ENCODE peak calls at places on chromosome 14, in nine cellular contexts. M is mammary epithelial cell, Z is RWPE1, H is GM23248, B is Peyer's patch, E is ovary, S is right atrium auricular region, N is transverse colon, G is tibial artery. L is an unnamed sample.

GRCh38 chr14:55097894-55098560 is 31.0 kb upstream of the LGALS3 start:
- DNase-seq in B (no peak), M (peak), Z (no peak), E (no peak), G (peak), S (no peak), H (peak), N (peak), L (no peak)

GRCh38 chr14:65993103-65993502 is 493.1 kb upstream of the CCDC196 start:
- DNase-seq in Z (no peak), H (no peak), E (no peak), M (peak), N (no peak), B (no peak), S (no peak), G (no peak), L (peak)

GRCh38 chr14:78835052-78835451 is 664.9 kb downstream of the NRXN3 start:
- DNase-seq in M (no peak), N (no peak), G (no peak), E (no peak), S (no peak), B (no peak), Z (no peak), H (no peak), L (no peak)

GRCh38 chr14:34069854-34070582 is 119.1 kb upstream of the EGLN3 start:
- DNase-seq in M (no peak), H (no peak), S (no peak), Z (no peak), G (no peak), E (no peak), N (no peak), B (no peak), L (no peak)

GRCh38 chr14:90850487-90850886 is 34.3 kb upstream of the TTC7B start:
- DNase-seq in M (peak), G (no peak), H (no peak), S (no peak), E (no peak), Z (peak), N (no peak), B (no peak), L (no peak)

GRCh38 chr14:21014761-21015190 is 10.1 kb downstream of the NDRG2 start:
- DNase-seq in S (peak), B (peak), Z (peak), M (peak), G (peak), N (peak), H (peak), E (peak), L (peak)

GRCh38 chr14:61719344-61720301 is 24.3 kb downstream of the HIF1A start:
- DNase-seq in N (no peak), G (no peak), H (no peak), Z (no peak), B (no peak), E (no peak), S (no peak), M (no peak), L (no peak)

GRCh38 chr14:103872492-103873113 is 25.2 kb upstream of the PPP1R13B start:
- DNase-seq in E (no peak), B (no peak), M (no peak), G (no peak), N (no peak), S (no peak), H (no peak), Z (no peak), L (no peak)

GRCh38 chr14:70188608-70189540 is at the start of gene SLC8A3:
- DNase-seq in S (no peak), E (no peak), H (peak), Z (peak), N (no peak), M (peak), G (no peak), B (peak), L (no peak)

GRCh38 chr14:71300474-71301359 is 393.5 kb downstream of the PCNX1 start:
- DNase-seq in S (no peak), B (no peak), N (no peak), M (no peak), G (no peak), H (peak), E (no peak), Z (no peak), L (no peak)

GRCh38 chr14:73759183-73759713 is 45.1 kb upstream of the PNMA1 start:
- DNase-seq in H (peak), G (peak), E (peak), M (no peak), B (peak), N (peak), Z (no peak), S (peak), L (no peak)

GRCh38 chr14:34043627-34044372 is 92.9 kb upstream of the EGLN3 start:
- DNase-seq in Z (peak), B (peak), H (peak), N (no peak), M (peak), S (no peak), E (no peak), G (no peak), L (peak)

GRCh38 chr14:34920339-34920738 is 45.2 kb upstream of the BAZ1A start:
- DNase-seq in B (no peak), H (no peak), N (no peak), Z (no peak), S (no peak), G (no peak), E (no peak), M (no peak), L (no peak)

DNA sequence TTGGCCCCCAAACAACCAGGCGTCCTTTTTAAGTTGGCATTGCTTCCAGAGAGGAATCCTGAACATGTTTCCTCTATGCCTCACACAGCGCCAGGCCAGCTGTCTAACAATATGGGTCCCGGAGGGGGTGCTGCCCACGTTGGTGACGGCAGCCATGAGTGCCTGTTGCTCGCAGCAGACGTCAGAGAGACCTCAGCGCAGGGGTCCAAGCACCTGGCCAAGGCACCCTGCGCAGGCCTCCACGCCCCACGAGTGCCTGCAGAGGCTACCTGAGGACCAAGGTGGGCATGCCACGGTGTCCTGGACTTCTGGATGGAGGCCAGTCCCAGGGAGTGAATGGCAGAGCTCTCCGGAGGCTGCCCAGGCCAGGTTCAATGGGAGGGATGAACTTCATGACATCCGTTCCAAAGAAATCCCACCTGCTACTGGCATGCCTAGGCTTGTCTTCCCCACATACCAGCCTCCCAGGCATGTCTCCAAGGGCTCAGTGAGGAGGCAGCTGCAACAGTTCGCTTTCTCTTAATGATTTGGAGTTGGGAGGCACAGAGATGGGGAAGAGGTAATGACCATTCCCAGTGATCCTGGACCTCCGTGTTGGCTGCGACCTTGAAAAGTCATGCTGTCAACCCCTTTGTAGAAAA is 11.6 kb upstream of the FOXN3 start:
- DNase-seq in H (peak), M (peak), G (peak), Z (peak), S (no peak), N (no peak), B (no peak), E (peak), L (no peak)
- H3K27ac ChIP-seq in H (peak), M (peak), G (peak), Z (peak), S (peak), N (peak), B (peak), E (peak), L (peak)

DNA sequence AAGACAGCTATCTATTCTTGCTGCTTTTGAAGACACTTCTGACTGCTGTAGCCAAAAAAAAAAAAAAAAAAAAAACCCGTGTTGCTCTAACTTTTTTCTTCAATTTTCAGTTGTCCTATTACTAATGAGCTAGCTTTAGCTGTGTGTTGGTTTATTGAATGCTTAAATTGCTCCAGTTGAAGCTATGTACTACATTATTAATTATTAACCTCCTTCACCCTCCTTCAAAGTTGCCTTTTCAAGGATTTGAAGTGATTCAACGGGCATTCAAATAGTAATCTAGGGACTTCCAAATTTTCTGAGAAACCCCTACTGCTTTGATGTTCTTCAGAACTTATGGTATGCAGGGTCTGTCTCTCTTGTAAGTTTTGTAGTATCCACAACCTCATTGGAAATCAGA is 554.4 kb upstream of the FLRT2 start:
- DNase-seq in E (no peak), B (no peak), N (no peak), S (no peak), H (no peak), G (no peak), M (no peak), Z (no peak), L (no peak)
- H3K27ac ChIP-seq in E (no peak), B (no peak), N (no peak), S (no peak), H (no peak), G (no peak), M (peak), Z (no peak), L (no peak)

DNA sequence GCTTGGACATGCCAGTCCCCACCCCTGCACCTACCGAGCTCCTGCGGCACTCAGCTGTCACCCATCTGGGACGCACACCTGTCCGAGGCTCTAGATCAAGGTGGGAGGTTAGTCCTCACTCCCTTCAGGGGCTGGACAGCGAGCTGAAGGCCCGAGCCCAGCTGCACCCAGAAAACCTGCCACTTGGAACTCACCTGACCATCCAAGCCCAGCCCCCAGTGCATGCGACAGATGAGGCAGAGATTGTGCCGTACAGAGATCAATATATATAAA is 3.0 kb downstream of the ANKRD9 start:
- DNase-seq in G (no peak), N (no peak), H (no peak), E (no peak), M (no peak), S (no peak), B (no peak), Z (no peak), L (no peak)
- H3K27ac ChIP-seq in G (no peak), N (no peak), H (no peak), E (no peak), M (no peak), S (no peak), B (no peak), Z (peak), L (no peak)

DNA sequence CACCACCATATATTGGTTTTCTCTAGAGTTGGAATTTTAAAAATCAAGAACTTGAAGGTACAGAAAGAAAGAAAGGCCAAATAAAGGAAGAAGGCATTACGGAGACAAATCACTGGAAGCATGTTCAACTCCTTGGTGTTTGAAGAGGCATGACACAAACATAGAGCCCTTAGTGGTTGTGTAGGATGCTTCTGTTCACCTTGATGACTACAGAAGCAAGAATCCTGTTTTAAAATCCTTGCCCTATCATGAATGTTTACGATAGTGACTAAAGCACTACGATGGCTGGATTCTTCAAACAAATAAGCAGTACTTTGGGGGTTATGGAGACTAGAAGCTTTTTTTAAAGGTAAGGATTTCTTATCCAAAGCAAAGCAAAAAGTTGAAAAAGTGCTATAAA is 10.3 kb upstream of the ISM2 start:
- DNase-seq in H (no peak), Z (no peak), S (no peak), N (no peak), B (no peak), E (no peak), G (no peak), M (no peak), L (no peak)
- H3K27ac ChIP-seq in H (no peak), Z (no peak), S (no peak), N (no peak), B (no peak), E (no peak), G (no peak), M (no peak), L (peak)